ENCODE peak calls at places on chromosome 13, in four cellular contexts. C is IMR-90; S is uterus; G is CD8-positive, alpha-beta T cell. K is an unnamed sample.
A peak's percentile ranks its signal among the peaks of the same experiment; 100 is the strongest.

GRCh38 chr13:60329221-60329983 is 67.6 kb upstream of the TDRD3 start:
- DNase-seq in C (peak; percentile 16), S (no peak), G (no peak), K (peak; percentile 36)

GRCh38 chr13:37429976-37430375 is 168.6 kb downstream of the POSTN start:
- DNase-seq in C (peak; percentile 98), S (no peak), G (no peak), K (no peak)

GRCh38 chr13:43785681-43786471 is 896 bp downstream of the ENOX1 start:
- DNase-seq in C (peak; percentile 63), S (peak; percentile 86), G (no peak), K (peak; percentile 21)

GRCh38 chr13:24911135-24911524 is 147.2 kb downstream of the RNF17 start:
- DNase-seq in C (peak; percentile 74), S (no peak), G (no peak), K (no peak)

GRCh38 chr13:21230516-21230915 is 54.1 kb downstream of the MRPL57 start:
- DNase-seq in C (no peak), S (no peak), G (no peak), K (no peak)

GRCh38 chr13:101869553-101869952 is 417.1 kb downstream of the ITGBL1 start:
- DNase-seq in C (peak; percentile 3), S (no peak), G (no peak), K (no peak)

GRCh38 chr13:97125051-97125809 is 96.9 kb upstream of the MBNL2 start:
- DNase-seq in C (peak; percentile 74), S (peak; percentile 54), G (no peak), K (peak; percentile 37)

GRCh38 chr13:63938851-63939250 is 2523.2 kb upstream of the PCDH20 start:
- DNase-seq in C (peak; percentile 48), S (no peak), G (no peak), K (no peak)

GRCh38 chr13:25691654-25692053 is 319.9 kb downstream of the ATP8A2 start:
- DNase-seq in C (no peak), S (no peak), G (no peak), K (no peak)

GRCh38 chr13:90732049-90732448 is 615.4 kb upstream of the MIR17HG start:
- DNase-seq in C (no peak), S (no peak), G (no peak), K (no peak)

GRCh38 chr13:71801781-71802180 is 65.2 kb downstream of the DACH1 start:
- DNase-seq in C (no peak), S (no peak), G (no peak), K (no peak)

GRCh38 chr13:44306401-44307192 is 67.0 kb upstream of the SERP2 start:
- DNase-seq in C (peak; percentile 99), S (peak; percentile 77), G (no peak), K (peak; percentile 53)

GRCh38 chr13:31207630-31208549 is 8.1 kb downstream of the B3GLCT start:
- DNase-seq in C (peak; percentile 73), S (peak; percentile 70), G (no peak), K (no peak)

GRCh38 chr13:40897058-40897457 is 107.6 kb downstream of the SLC25A15 start:
- DNase-seq in C (no peak), S (no peak), G (no peak), K (no peak)

GRCh38 chr13:52128714-52129700 is at the start of gene NEK5:
- DNase-seq in C (peak; percentile 25), S (peak; percentile 47), G (peak; percentile 69), K (peak; percentile 67)

GRCh38 chr13:75797719-75798118 is 161.6 kb downstream of the LMO7 start:
- DNase-seq in C (no peak), S (no peak), G (no peak), K (no peak)

GRCh38 chr13:75796825-75797224 is 160.7 kb downstream of the LMO7 start:
- DNase-seq in C (no peak), S (no peak), G (no peak), K (peak; percentile 77)

GRCh38 chr13:75797256-75797655 is 161.1 kb downstream of the LMO7 start:
- DNase-seq in C (no peak), S (no peak), G (no peak), K (no peak)

GRCh38 chr13:75800545-75800944 is 164.4 kb downstream of the LMO7 start:
- DNase-seq in C (no peak), S (no peak), G (no peak), K (no peak)

DNA sequence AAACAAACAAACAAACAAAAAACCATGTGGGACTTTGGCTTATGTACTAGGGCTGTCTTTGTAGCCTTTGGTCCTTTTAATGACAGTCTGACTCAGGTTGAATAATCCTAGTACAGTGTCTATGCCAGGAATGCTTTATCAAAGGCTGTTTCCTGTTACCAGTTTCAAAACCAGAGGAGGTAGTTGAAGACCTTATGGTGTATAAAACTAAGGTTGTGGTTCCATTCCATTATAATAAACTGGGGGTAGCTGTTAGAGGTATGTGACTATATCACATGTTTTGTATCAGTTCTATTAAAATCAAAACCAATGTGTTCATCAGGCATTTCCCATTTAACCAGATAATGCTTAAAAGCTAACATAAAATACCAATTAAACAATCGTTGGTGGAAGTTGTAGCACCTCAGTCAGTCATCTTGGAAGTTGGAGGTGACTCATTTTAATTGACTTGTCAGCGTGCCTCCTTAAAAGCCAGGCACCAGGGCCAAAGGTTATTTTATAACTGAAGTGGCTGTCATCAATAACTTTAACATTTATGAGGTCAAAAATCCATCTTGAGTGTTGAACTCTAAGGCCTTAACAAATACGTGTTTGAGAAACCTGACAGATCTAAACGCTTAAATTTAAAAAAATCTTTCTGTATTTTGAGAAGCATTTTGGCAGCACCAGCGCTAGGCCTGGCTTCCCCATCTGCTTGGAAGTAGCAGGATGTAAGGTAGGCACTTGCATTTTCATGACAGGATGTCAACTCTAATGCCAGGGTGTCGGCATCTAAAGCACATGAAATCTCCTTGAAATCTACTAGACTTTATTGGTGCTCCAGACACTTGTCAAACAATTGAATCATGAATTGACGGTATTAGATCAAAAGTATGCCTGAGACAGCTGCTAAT is 162.5 kb downstream of the LMO7 start:
- DNase-seq in C (peak; percentile 65), S (no peak), G (no peak), K (peak; percentile 92)
- H3K27ac ChIP-seq in C (peak overlapping the region; percentile 44), S (no peak overlapping the region), G (no peak overlapping the region), K (peak overlapping the region; percentile 82)

GRCh38 chr13:112954488-112955270 is 14.3 kb upstream of the MCF2L start:
- DNase-seq in C (no peak), S (no peak), G (no peak), K (no peak)

GRCh38 chr13:112951674-112952371 is 17.2 kb upstream of the MCF2L start:
- DNase-seq in C (no peak), S (no peak), G (no peak), K (no peak)

GRCh38 chr13:112952759-112953541 is 16.1 kb upstream of the MCF2L start:
- DNase-seq in C (no peak), S (no peak), G (no peak), K (no peak)

GRCh38 chr13:112955271-112955937 is 13.6 kb upstream of the MCF2L start:
- DNase-seq in C (no peak), S (no peak), G (no peak), K (no peak)

DNA sequence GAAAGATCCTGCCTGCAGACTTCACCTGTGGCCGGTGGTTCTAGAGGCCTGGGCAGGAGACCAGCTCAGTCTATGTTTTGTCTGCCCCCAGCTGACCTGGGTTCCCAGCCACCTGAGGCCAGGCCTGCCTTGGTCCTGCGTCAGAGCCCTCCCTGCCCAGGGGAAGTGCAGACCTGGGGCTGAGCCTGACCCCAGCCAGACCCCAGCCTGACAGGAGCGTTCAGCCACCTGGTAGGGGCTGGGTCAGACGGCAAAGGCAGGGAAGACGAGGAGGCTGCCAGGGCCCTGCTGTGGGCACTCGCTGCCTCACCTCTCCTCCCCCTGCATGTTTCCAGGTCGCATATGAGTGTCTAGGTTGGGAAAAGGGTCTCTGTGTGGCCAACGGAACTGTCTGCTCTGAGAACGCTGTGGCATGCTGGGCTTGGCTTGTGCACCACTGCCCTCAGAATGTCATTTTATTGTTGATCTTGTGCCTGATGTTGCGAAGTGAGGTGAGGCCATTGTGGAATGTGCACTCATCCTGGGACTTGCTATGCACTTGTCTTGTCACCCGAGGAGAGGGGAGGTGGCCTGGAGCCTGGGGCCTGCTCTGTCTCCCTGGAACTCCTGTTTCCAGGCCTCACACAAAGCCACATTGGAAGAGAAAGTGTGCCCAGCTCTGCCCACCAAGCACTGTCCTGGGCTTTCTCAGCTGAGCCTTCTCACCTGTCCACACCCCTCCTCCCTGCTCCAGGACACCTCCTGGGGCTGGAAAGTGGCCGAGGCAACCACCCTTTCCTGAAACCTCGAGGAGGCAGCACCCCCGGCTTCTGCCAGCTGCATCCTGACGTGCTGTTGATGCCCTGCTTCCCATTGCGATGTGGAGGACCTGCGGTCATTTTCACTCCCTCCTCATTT is 15.2 kb upstream of the MCF2L start:
- DNase-seq in C (no peak), S (no peak), G (no peak), K (no peak)
- H3K27me3 ChIP-seq in C (peaks cover 70% of the 10 kb centered on the region), S (no peaks in the 10 kb centered on the region), G (no peaks in the 10 kb centered on the region), K (no peaks in the 10 kb centered on the region)

GRCh38 chr13:30145709-30146367 is 161.5 kb downstream of the KATNAL1 start:
- DNase-seq in C (no peak), S (no peak), G (no peak), K (no peak)
- H3K4me1 ChIP-seq in C (peaks cover 15% of the 10 kb centered on the region), S (peaks cover 14% of the 10 kb centered on the region), G (peaks cover 69% of the 10 kb centered on the region), K (no peaks in the 10 kb centered on the region)

GRCh38 chr13:98476538-98476966 is 100.4 kb downstream of the STK24 start:
- DNase-seq in C (peak; percentile 92), S (peak; percentile 58), G (peak; percentile 90), K (peak; percentile 64)

GRCh38 chr13:98476106-98476505 is 100.8 kb downstream of the STK24 start:
- DNase-seq in C (no peak), S (no peak), G (peak; percentile 64), K (no peak)

GRCh38 chr13:98480915-98481510 is 95.9 kb downstream of the STK24 start:
- DNase-seq in C (peak; percentile 69), S (no peak), G (no peak), K (peak; percentile 18)

GRCh38 chr13:98479496-98480003 is 97.4 kb downstream of the STK24 start:
- DNase-seq in C (no peak), S (no peak), G (no peak), K (no peak)

DNA sequence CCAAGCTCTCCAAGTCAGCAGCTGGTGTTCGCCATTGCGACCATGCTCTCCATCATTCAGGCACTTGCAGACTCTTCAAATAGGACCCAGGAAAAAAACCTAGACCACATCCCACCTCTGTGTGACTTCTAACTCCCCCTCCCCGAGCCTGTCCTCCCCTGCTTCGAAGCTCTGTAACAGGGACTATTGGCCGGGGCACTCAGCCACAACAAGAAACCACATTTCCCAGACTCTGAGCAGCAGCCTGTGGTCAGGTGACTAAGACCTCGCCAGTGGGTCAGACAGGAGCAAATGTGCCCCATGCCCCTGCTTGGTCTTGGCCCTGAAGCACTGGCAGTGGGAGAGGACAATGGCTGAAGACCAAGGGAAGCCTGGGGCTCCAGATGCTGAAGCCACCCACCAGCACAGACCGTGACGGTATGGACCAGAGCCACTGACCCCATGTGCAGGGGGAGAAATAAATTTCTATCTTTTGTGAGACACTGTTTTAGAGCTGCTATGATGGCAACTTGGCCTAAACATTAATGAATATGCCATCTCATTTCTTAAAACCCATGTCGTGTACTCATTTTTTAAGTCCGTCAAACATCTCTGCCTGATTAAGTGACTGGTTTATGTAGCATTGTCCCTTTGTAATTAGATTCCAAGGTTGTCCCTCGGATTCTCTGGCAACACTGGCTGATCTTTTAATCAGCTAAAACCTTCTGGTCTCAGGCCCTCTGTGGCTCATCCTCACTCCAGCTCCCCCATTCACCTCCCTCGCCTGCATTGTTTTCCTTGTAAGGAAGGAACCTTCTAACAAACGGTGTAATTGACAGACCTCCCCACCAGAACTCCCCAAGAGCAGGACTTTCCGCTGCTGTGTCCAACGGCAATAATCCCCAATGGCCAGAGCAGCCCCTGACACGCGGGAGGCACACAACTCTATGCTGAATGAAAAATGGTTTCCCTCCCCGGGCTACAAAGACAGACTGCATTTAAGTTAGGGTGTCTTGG is 98.5 kb downstream of the STK24 start:
- DNase-seq in C (peak; percentile 36), S (no peak), G (no peak), K (no peak)
- H3K27ac ChIP-seq in C (no peak overlapping the region), S (peak overlapping the region; percentile 29), G (no peak overlapping the region), K (peak overlapping the region; percentile 14)